ENCODE peak calls at places on chromosomes 1 and 21, in seven cellular contexts. Y is MCF 10A; U is NCI-H446 treated with DMSO at 0.1 percent for 48 hours; H is hippocampal formation; R is activated CD4-positive, alpha-beta T cell treated with anti-CD3 and anti-CD28 coated beads for 36 hours; M is HTR-8/SVneo; L is SJSA1. F is an unnamed sample.

GRCh38 chr1:70334436-70334835 is 20.1 kb downstream of the ANKRD13C start:
- DNase-seq in Y (no peak), U (no peak), H (no peak), R (no peak), M (no peak), L (no peak), F (no peak)

GRCh38 chr1:229428256-229428655 is 5.6 kb downstream of the ACTA1 start:
- DNase-seq in Y (no peak), U (no peak), H (no peak), R (no peak), M (no peak), L (no peak), F (no peak)

GRCh38 chr1:167447521-167448136 is 70.7 kb downstream of the CD247 start:
- DNase-seq in Y (peak), U (no peak), H (no peak), R (peak), M (no peak), L (no peak), F (no peak)

GRCh38 chr1:145956776-145957442 is 908 bp downstream of the LIX1L start:
- DNase-seq in Y (peak), U (peak), H (no peak), R (no peak), M (no peak), L (no peak), F (no peak)

GRCh38 chr1:207030522-207031009 is 2.0 kb downstream of the C1orf116 start:
- DNase-seq in Y (peak), U (no peak), H (no peak), R (no peak), M (no peak), L (no peak), F (no peak)

GRCh38 chr1:26890467-26890796 is 349 bp upstream of the GPN2 start:
- DNase-seq in Y (no peak), U (no peak), H (no peak), R (no peak), M (no peak), L (no peak), F (no peak)

GRCh38 chr1:21099034-21099868 is 77.4 kb downstream of the EIF4G3 start:
- DNase-seq in Y (peak), U (no peak), H (no peak), R (no peak), M (no peak), L (no peak), F (peak)

GRCh38 chr1:206672844-206673758 is 11.6 kb upstream of the MAPKAPK2 start:
- DNase-seq in Y (no peak), U (no peak), H (no peak), R (no peak), M (no peak), L (no peak), F (no peak)

GRCh38 chr21:36615274-36615964 is 83.5 kb upstream of the SIM2 start:
- DNase-seq in Y (no peak), U (no peak), H (no peak), R (no peak), M (peak), L (no peak), F (no peak)

GRCh38 chr1:12057382-12057781 is 5.7 kb upstream of the TNFRSF8 start:
- DNase-seq in Y (peak), U (no peak), H (no peak), R (peak), M (no peak), L (no peak), F (no peak)

GRCh38 chr1:229148041-229148671 is 122.8 kb upstream of the RAB4A start:
- DNase-seq in Y (no peak), U (no peak), H (no peak), R (no peak), M (no peak), L (peak), F (no peak)

GRCh38 chr1:199868777-199869176 is 158.7 kb upstream of the NR5A2 start:
- DNase-seq in Y (no peak), U (no peak), H (no peak), R (no peak), M (no peak), L (no peak), F (no peak)

GRCh38 chr21:36323032-36323431 is 3.0 kb downstream of the MORC3 start:
- DNase-seq in Y (peak), U (no peak), H (no peak), R (no peak), M (no peak), L (no peak), F (peak)

GRCh38 chr1:159936284-159936904 is 9.0 kb downstream of the IGSF9 start:
- DNase-seq in Y (peak), U (peak), H (peak), R (peak), M (peak), L (peak), F (peak)

GRCh38 chr1:20312310-20312709 is 21.6 kb downstream of the VWA5B1 start:
- DNase-seq in Y (no peak), U (no peak), H (no peak), R (no peak), M (no peak), L (no peak), F (no peak)

GRCh38 chr1:94019327-94019726 is 101.6 kb downstream of the ABCA4 start:
- DNase-seq in Y (no peak), U (no peak), H (no peak), R (no peak), M (no peak), L (no peak), F (no peak)

GRCh38 chr21:29571949-29572348 is 273.2 kb downstream of the BACH1 start:
- DNase-seq in Y (no peak), U (no peak), H (no peak), R (no peak), M (no peak), L (no peak), F (no peak)

GRCh38 chr21:29114765-29115164 is 15.7 kb upstream of the MAP3K7CL start:
- DNase-seq in Y (peak), U (no peak), H (no peak), R (no peak), M (peak), L (no peak), F (peak)

GRCh38 chr1:203124546-203125317 is 2.8 kb upstream of the ADORA1 start:
- DNase-seq in Y (peak), U (no peak), H (no peak), R (no peak), M (no peak), L (peak), F (peak)

GRCh38 chr1:32744063-32744410 is 41.5 kb upstream of the SYNC start:
- DNase-seq in Y (no peak), U (no peak), H (no peak), R (no peak), M (no peak), L (no peak), F (no peak)

GRCh38 chr1:59107516-59107915 is 189.4 kb upstream of the FGGY start:
- DNase-seq in Y (peak), U (peak), H (no peak), R (no peak), M (no peak), L (no peak), F (peak)

GRCh38 chr1:239387304-239388231 is 1.2 kb downstream of the CHRM3 start:
- DNase-seq in Y (peak), U (no peak), H (no peak), R (peak), M (peak), L (no peak), F (peak)

GRCh38 chr1:55244476-55245109 is 29.4 kb upstream of the USP24 start:
- DNase-seq in Y (peak), U (no peak), H (no peak), R (no peak), M (no peak), L (no peak), F (peak)

GRCh38 chr1:198123146-198123545 is 33.7 kb upstream of the NEK7 start:
- DNase-seq in Y (peak), U (no peak), H (no peak), R (no peak), M (no peak), L (no peak), F (peak)

F was measured in foreskin fibroblast.